ENCODE peak calls at places on chromosome 3, in five cellular contexts. One of them, this sample, is unnamed.

GRCh38 chr3:113912551-113913246 is 35.1 kb upstream of the ZDHHC23 start:
- DNase-seq in cardiac fibroblast: peak; percentile 83
- DNase-seq in left lung: no peak
- DNase-seq in MM.1S: peak; percentile 87
- DNase-seq in ascending aorta: no peak
- DNase-seq in this sample: no peak

GRCh38 chr3:114424337-114424736 is 130.5 kb downstream of the TIGIT start:
- DNase-seq in cardiac fibroblast: no peak
- DNase-seq in ascending aorta: no peak
- DNase-seq in left lung: no peak
- DNase-seq in MM.1S: no peak
- DNase-seq in this sample: no peak

GRCh38 chr3:45381168-45381852 is 7.1 kb upstream of the LARS2 start:
- DNase-seq in ascending aorta: no peak
- DNase-seq in cardiac fibroblast: peak; percentile 10
- DNase-seq in MM.1S: peak; percentile 75
- DNase-seq in left lung: no peak
- DNase-seq in this sample: no peak

GRCh38 chr3:131933665-131934064 is 101.1 kb downstream of the CPNE4 start:
- DNase-seq in ascending aorta: no peak
- DNase-seq in left lung: no peak
- DNase-seq in cardiac fibroblast: no peak
- DNase-seq in MM.1S: peak; percentile 53
- DNase-seq in this sample: no peak

GRCh38 chr3:28972921-28973320 is 307.9 kb upstream of the RBMS3 start:
- DNase-seq in MM.1S: no peak
- DNase-seq in ascending aorta: no peak
- DNase-seq in left lung: no peak
- DNase-seq in cardiac fibroblast: peak; percentile 65
- DNase-seq in this sample: no peak

GRCh38 chr3:54954516-54954915 is 26.7 kb upstream of the LRTM1 start:
- DNase-seq in MM.1S: no peak
- DNase-seq in cardiac fibroblast: no peak
- DNase-seq in left lung: no peak
- DNase-seq in ascending aorta: no peak
- DNase-seq in this sample: no peak

GRCh38 chr3:99171815-99172214 is 270.3 kb upstream of the DCBLD2 start:
- DNase-seq in left lung: no peak
- DNase-seq in cardiac fibroblast: no peak
- DNase-seq in ascending aorta: no peak
- DNase-seq in MM.1S: no peak
- DNase-seq in this sample: no peak

GRCh38 chr3:53230041-53230621 is 25.7 kb downstream of the TKT start:
- DNase-seq in cardiac fibroblast: no peak
- DNase-seq in ascending aorta: no peak
- DNase-seq in left lung: peak; percentile 59
- DNase-seq in MM.1S: no peak
- DNase-seq in this sample: no peak

GRCh38 chr3:104820959-104821358 is 545.8 kb upstream of the ALCAM start:
- DNase-seq in MM.1S: no peak
- DNase-seq in cardiac fibroblast: no peak
- DNase-seq in ascending aorta: no peak
- DNase-seq in left lung: no peak
- DNase-seq in this sample: no peak

GRCh38 chr3:124007186-124007585 is 15.3 kb upstream of the ROPN1 start:
- DNase-seq in ascending aorta: no peak
- DNase-seq in cardiac fibroblast: no peak
- DNase-seq in left lung: no peak
- DNase-seq in MM.1S: no peak
- DNase-seq in this sample: no peak

GRCh38 chr3:34678580-34678979 is 880.1 kb downstream of the PDCD6IP start:
- DNase-seq in left lung: no peak
- DNase-seq in cardiac fibroblast: no peak
- DNase-seq in ascending aorta: no peak
- DNase-seq in MM.1S: no peak
- DNase-seq in this sample: no peak
- H3K4me3 ChIP-seq in left lung: no peak overlapping the region
- H3K4me3 ChIP-seq in cardiac fibroblast: no peak overlapping the region
- H3K4me3 ChIP-seq in ascending aorta: no peak overlapping the region
- H3K4me3 ChIP-seq in MM.1S: no peak overlapping the region
- H3K4me3 ChIP-seq in this sample: no peak overlapping the region

GRCh38 chr3:10416730-10417300 is 88.6 kb downstream of the ATP2B2 start:
- DNase-seq in MM.1S: no peak
- DNase-seq in left lung: no peak
- DNase-seq in ascending aorta: no peak
- DNase-seq in cardiac fibroblast: no peak
- DNase-seq in this sample: no peak

GRCh38 chr3:10420745-10421475 is 84.5 kb downstream of the ATP2B2 start:
- DNase-seq in cardiac fibroblast: no peak
- DNase-seq in ascending aorta: no peak
- DNase-seq in left lung: no peak
- DNase-seq in MM.1S: no peak
- DNase-seq in this sample: no peak

GRCh38 chr3:10419637-10420232 is 85.7 kb downstream of the ATP2B2 start:
- DNase-seq in left lung: no peak
- DNase-seq in ascending aorta: no peak
- DNase-seq in MM.1S: no peak
- DNase-seq in cardiac fibroblast: no peak
- DNase-seq in this sample: no peak

GRCh38 chr3:10421996-10422395 is 83.4 kb downstream of the ATP2B2 start:
- DNase-seq in MM.1S: no peak
- DNase-seq in left lung: no peak
- DNase-seq in cardiac fibroblast: no peak
- DNase-seq in ascending aorta: no peak
- DNase-seq in this sample: no peak

GRCh38 chr3:10417849-10418248 is 87.5 kb downstream of the ATP2B2 start:
- DNase-seq in MM.1S: no peak
- DNase-seq in cardiac fibroblast: peak; percentile 27
- DNase-seq in left lung: no peak
- DNase-seq in ascending aorta: no peak
- DNase-seq in this sample: no peak
- TF ChIP-seq CTCF in MM.1S: no peak
- TF ChIP-seq CTCF in cardiac fibroblast: peak; percentile 11
- TF ChIP-seq CTCF in left lung: no peak
- TF ChIP-seq CTCF in ascending aorta: no peak
- TF ChIP-seq CTCF in this sample: peak; percentile 28

GRCh38 chr3:16204751-16205150 is 30.3 kb downstream of the GALNT15 start:
- DNase-seq in left lung: no peak
- DNase-seq in ascending aorta: no peak
- DNase-seq in cardiac fibroblast: no peak
- DNase-seq in MM.1S: no peak
- DNase-seq in this sample: no peak

GRCh38 chr3:16200411-16200810 is 25.9 kb downstream of the GALNT15 start:
- DNase-seq in left lung: no peak
- DNase-seq in cardiac fibroblast: peak; percentile 50
- DNase-seq in ascending aorta: no peak
- DNase-seq in MM.1S: peak; percentile 13
- DNase-seq in this sample: no peak

GRCh38 chr3:16203671-16204629 is 29.5 kb downstream of the GALNT15 start:
- DNase-seq in MM.1S: no peak
- DNase-seq in cardiac fibroblast: peak; percentile 48
- DNase-seq in left lung: no peak
- DNase-seq in ascending aorta: no peak
- DNase-seq in this sample: no peak

GRCh38 chr3:16203031-16203430 is 28.6 kb downstream of the GALNT15 start:
- DNase-seq in left lung: no peak
- DNase-seq in MM.1S: no peak
- DNase-seq in ascending aorta: no peak
- DNase-seq in cardiac fibroblast: peak; percentile 75
- DNase-seq in this sample: no peak

DNA sequence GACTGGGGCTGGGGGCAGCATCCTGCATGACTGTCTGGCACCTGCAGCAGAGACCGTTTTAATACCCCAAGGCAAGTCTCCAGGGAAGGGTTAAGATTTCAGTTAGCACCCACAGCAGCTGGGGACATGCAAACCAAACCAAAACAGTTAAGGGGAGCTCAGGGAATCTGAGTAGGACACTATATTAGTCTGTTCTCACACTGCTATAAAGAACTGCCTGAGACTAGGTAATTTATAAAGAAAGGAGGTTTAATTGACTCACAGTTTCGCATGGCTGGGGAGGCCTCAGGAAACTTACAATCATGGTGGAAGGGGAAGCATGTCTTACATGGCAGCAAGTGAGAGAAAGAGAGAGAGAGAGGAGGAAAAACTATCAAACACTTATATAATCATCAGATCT is 25.3 kb downstream of the GALNT15 start:
- DNase-seq in ascending aorta: no peak
- DNase-seq in MM.1S: no peak
- DNase-seq in cardiac fibroblast: no peak
- DNase-seq in left lung: no peak
- DNase-seq in this sample: no peak
- H3K4me3 ChIP-seq in ascending aorta: no peak overlapping the region
- H3K4me3 ChIP-seq in MM.1S: no peak overlapping the region
- H3K4me3 ChIP-seq in cardiac fibroblast: no peak overlapping the region
- H3K4me3 ChIP-seq in left lung: no peak overlapping the region
- H3K4me3 ChIP-seq in this sample: no peak overlapping the region

GRCh38 chr3:23889401-23889800 is 27.4 kb downstream of the NKIRAS1 start:
- DNase-seq in MM.1S: no peak
- DNase-seq in left lung: no peak
- DNase-seq in ascending aorta: no peak
- DNase-seq in cardiac fibroblast: no peak
- DNase-seq in this sample: no peak
- TF ChIP-seq CTCF in MM.1S: no peak
- TF ChIP-seq CTCF in left lung: no peak
- TF ChIP-seq CTCF in ascending aorta: no peak
- TF ChIP-seq CTCF in cardiac fibroblast: no peak
- TF ChIP-seq CTCF in this sample: no peak

GRCh38 chr3:183551930-183552329 is 3.6 kb downstream of the KLHL6 start:
- DNase-seq in ascending aorta: no peak
- DNase-seq in MM.1S: peak; percentile 81
- DNase-seq in cardiac fibroblast: no peak
- DNase-seq in left lung: no peak
- DNase-seq in this sample: no peak
- H3K4me3 ChIP-seq in ascending aorta: no peak overlapping the region
- H3K4me3 ChIP-seq in MM.1S: peak overlapping the region; percentile 92
- H3K4me3 ChIP-seq in cardiac fibroblast: no peak overlapping the region
- H3K4me3 ChIP-seq in left lung: no peak overlapping the region
- H3K4me3 ChIP-seq in this sample: no peak overlapping the region

GRCh38 chr3:43766672-43767465 is 76.1 kb downstream of the ABHD5 start:
- DNase-seq in MM.1S: no peak
- DNase-seq in left lung: no peak
- DNase-seq in cardiac fibroblast: peak; percentile 81
- DNase-seq in ascending aorta: no peak
- DNase-seq in this sample: no peak
- TF ChIP-seq CTCF in MM.1S: no peak
- TF ChIP-seq CTCF in left lung: no peak
- TF ChIP-seq CTCF in cardiac fibroblast: peak; percentile 10
- TF ChIP-seq CTCF in ascending aorta: no peak
- TF ChIP-seq CTCF in this sample: no peak